ENCODE peak calls at places on chromosomes 12 and 14, in ten cellular contexts. P is AG04450, L is HL-60, X is A549, W is pancreas, V is lower lobe of right lung, M is hepatocyte, S is brain microvascular endothelial cell, A is epithelial cell of proximal tubule, F is HFFc6. G is an unnamed sample.

GRCh38 chr12:5197127-5197526 is 153.4 kb downstream of the KCNA5 start:
- DNase-seq in P (no peak), L (no peak), X (no peak), W (no peak), V (no peak), M (no peak), S (no peak), A (no peak), F (peak), G (no peak)

GRCh38 chr12:28872654-28873268 is 276.3 kb upstream of the FAR2 start:
- DNase-seq in P (peak), L (peak), X (peak), W (peak), V (no peak), M (peak), S (peak), A (peak), F (peak), G (no peak)

GRCh38 chr14:55129086-55129427 is at the start of gene LGALS3:
- DNase-seq in P (no peak), L (no peak), X (peak), W (peak), V (peak), M (peak), S (no peak), A (no peak), F (peak), G (peak)

GRCh38 chr12:110093631-110094311 is 30.4 kb upstream of the IFT81 start:
- DNase-seq in P (no peak), L (no peak), X (no peak), W (no peak), V (no peak), M (no peak), S (no peak), A (no peak), F (no peak), G (no peak)

GRCh38 chr12:91874086-91874865 is 271.4 kb downstream of the BTG1 start:
- DNase-seq in P (no peak), L (no peak), X (no peak), W (no peak), V (no peak), M (no peak), S (no peak), A (no peak), F (no peak), G (no peak)

GRCh38 chr14:52068741-52069616 is at the start of gene NID2:
- DNase-seq in P (peak), L (no peak), X (peak), W (peak), V (peak), M (peak), S (peak), A (no peak), F (peak), G (peak)

GRCh38 chr14:33525626-33526025 is 425.2 kb downstream of the EGLN3 start:
- DNase-seq in P (no peak), L (no peak), X (no peak), W (no peak), V (no peak), M (no peak), S (no peak), A (no peak), F (no peak), G (no peak)

GRCh38 chr12:5665615-5666014 is 233.7 kb downstream of the NTF3 start:
- DNase-seq in P (no peak), L (no peak), X (no peak), W (no peak), V (no peak), M (no peak), S (peak), A (peak), F (peak), G (no peak)

GRCh38 chr12:32051511-32052299 is 54.9 kb upstream of the BICD1 start:
- DNase-seq in P (peak), L (no peak), X (peak), W (no peak), V (no peak), M (peak), S (peak), A (peak), F (peak), G (no peak)

GRCh38 chr12:132276066-132276719 is 53.2 kb downstream of the GALNT9 start:
- DNase-seq in P (no peak), L (no peak), X (no peak), W (no peak), V (peak), M (no peak), S (no peak), A (no peak), F (no peak), G (no peak)

GRCh38 chr12:128729628-128730121 is 94.1 kb downstream of the SLC15A4 start:
- DNase-seq in P (no peak), L (no peak), X (peak), W (no peak), V (no peak), M (peak), S (no peak), A (peak), F (no peak), G (no peak)

GRCh38 chr12:89610366-89610765 is 84.5 kb upstream of the POC1B start:
- DNase-seq in P (no peak), L (no peak), X (no peak), W (no peak), V (no peak), M (no peak), S (no peak), A (no peak), F (no peak), G (no peak)

GRCh38 chr14:95260537-95261440 is 58.9 kb downstream of the CLMN start:
- DNase-seq in P (no peak), L (no peak), X (no peak), W (peak), V (no peak), M (no peak), S (peak), A (no peak), F (no peak), G (no peak)

GRCh38 chr12:25546318-25546717 is 6.8 kb downstream of the LMNTD1 start:
- DNase-seq in P (no peak), L (no peak), X (no peak), W (no peak), V (no peak), M (no peak), S (no peak), A (no peak), F (no peak), G (no peak)

GRCh38 chr14:22668417-22668816 is 24.3 kb upstream of the OR6J1 start:
- DNase-seq in P (no peak), L (no peak), X (peak), W (no peak), V (no peak), M (peak), S (peak), A (no peak), F (peak), G (no peak)

GRCh38 chr12:111436811-111437210 is 31.1 kb downstream of the SH2B3 start:
- DNase-seq in P (no peak), L (no peak), X (no peak), W (no peak), V (no peak), M (no peak), S (no peak), A (no peak), F (no peak), G (no peak)

GRCh38 chr12:43308776-43309175 is 243.2 kb downstream of the ADAMTS20 start:
- DNase-seq in P (no peak), L (no peak), X (no peak), W (no peak), V (no peak), M (no peak), S (no peak), A (no peak), F (no peak), G (no peak)

GRCh38 chr14:105502446-105503295 is 11.6 kb downstream of the TEDC1 start:
- DNase-seq in P (no peak), L (no peak), X (no peak), W (no peak), V (no peak), M (no peak), S (no peak), A (no peak), F (no peak), G (no peak)

GRCh38 chr12:52971701-52972329 is 22.9 kb downstream of the KRT18 start:
- DNase-seq in P (no peak), L (no peak), X (peak), W (no peak), V (no peak), M (peak), S (peak), A (no peak), F (peak), G (no peak)

GRCh38 chr14:93655078-93655750 is 133.1 kb downstream of the PRIMA1 start:
- DNase-seq in P (no peak), L (peak), X (peak), W (no peak), V (no peak), M (peak), S (peak), A (peak), F (peak), G (no peak)
- TF ChIP-seq CTCF in P (peak), L (peak), X (peak), W (no peak), V (peak), M (peak), S (peak), A (peak), F (peak), G (no peak)

DNA sequence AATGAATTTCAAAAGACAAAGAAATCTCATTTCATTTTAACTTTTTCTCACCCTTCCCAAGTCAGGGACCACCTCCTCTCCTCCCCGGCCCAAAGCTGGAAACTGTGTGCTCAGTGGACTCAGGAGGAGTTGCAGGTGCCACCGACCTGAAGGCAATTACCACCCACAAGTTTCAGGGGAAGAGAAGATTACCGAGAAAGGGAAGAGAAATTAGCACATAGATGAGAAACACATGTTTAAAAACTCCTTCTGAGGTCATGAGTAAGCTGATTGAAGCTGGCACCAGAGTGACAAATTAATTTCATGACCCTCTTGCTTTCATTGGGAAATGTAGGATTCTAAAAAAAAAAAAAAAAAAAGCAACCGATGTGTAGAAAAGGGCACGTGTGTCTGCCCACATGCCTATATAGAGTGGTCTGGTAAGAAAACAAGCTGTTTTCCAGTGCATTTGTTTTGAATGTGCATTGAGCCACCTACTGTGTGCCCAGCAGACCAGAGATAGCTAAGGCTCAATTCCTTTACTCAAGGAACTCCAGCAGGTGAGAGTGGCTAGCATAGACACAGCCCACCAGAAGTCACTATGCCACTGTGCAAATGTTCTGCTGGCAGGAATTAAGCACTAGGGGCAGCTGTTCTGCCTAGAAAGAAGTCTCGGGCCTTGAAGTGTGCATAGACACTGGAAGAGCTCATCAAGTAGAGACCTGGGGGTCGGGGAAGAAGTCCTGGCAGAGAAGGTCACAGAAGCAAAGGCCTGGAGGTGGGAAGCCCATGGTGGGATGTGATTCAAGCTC is 30.5 kb downstream of the DPF3 start:
- DNase-seq in P (no peak), L (no peak), X (no peak), W (no peak), V (no peak), M (no peak), S (no peak), A (no peak), F (no peak), G (no peak)
- TF ChIP-seq CTCF in P (no peak), L (no peak), X (no peak), W (no peak), V (no peak), M (no peak), S (peak), A (no peak), F (no peak), G (no peak)

DNA sequence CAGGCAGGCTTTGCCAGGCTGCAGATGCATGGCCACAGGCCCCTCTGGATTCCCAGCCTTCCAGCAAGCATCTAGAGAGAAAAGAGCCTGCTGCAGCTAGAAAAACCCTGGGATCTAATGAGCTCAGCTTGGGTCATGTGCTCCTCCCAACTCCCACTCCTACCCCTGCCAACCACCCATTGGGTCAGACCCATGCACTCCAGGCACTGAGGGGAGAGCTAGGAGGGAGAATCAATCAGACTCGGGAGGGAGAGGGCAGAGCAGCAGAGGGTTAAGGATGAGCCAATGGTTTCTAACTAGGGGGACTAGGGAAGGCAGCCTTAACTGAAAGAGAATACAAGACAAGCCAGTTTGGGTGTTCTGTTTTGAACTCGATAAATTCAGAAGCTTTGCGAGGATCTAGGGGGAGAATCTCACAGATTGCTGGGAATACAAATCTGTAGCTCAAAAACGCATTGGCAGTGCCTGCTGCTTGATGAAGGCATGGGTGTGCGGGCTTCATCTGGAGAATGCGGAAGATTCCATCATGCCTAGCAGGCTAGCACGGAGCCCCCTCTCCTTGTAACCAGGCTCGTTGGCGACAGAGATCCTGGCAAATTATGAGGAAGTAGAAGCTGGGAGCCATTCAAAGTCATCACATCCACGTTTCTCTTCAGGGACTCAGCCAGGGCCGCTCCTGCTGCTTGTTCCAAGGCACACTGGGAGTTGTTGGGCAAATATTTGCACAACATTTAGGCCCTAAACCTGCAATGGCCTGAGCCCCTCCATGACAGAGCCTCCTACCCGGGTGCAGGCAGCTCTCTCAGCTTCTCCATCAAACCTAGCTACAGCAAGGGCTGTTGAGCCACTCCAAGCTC is 56.4 kb downstream of the VCPKMT start:
- DNase-seq in P (no peak), L (no peak), X (no peak), W (no peak), V (no peak), M (no peak), S (no peak), A (no peak), F (no peak), G (no peak)
- TF ChIP-seq CTCF in P (no peak), L (no peak), X (no peak), W (no peak), V (no peak), M (no peak), S (no peak), A (no peak), F (no peak), G (no peak)

GRCh38 chr12:62983594-62983993 is 48.6 kb upstream of the PPM1H start:
- DNase-seq in P (no peak), L (no peak), X (peak), W (no peak), V (no peak), M (no peak), S (no peak), A (no peak), F (no peak), G (no peak)
- TF ChIP-seq CTCF in P (no peak), L (no peak), X (peak), W (no peak), V (no peak), M (peak), S (peak), A (peak), F (peak), G (no peak)

GRCh38 chr14:76846331-76847047 is 20.3 kb downstream of the LRRC74A start:
- DNase-seq in P (no peak), L (no peak), X (no peak), W (no peak), V (no peak), M (no peak), S (no peak), A (no peak), F (no peak), G (no peak)

GRCh38 chr14:76844223-76844622 is 18.0 kb downstream of the LRRC74A start:
- DNase-seq in P (no peak), L (no peak), X (peak), W (peak), V (peak), M (no peak), S (peak), A (no peak), F (no peak), G (no peak)

GRCh38 chr14:76848879-76849278 is 22.7 kb downstream of the LRRC74A start:
- DNase-seq in P (no peak), L (no peak), X (peak), W (no peak), V (no peak), M (no peak), S (no peak), A (no peak), F (no peak), G (no peak)
- TF ChIP-seq CTCF in P (no peak), L (no peak), X (no peak), W (no peak), V (no peak), M (no peak), S (no peak), A (no peak), F (no peak), G (no peak)

GRCh38 chr14:77082356-77082755 is 15.7 kb upstream of the CIPC start:
- DNase-seq in P (no peak), L (no peak), X (no peak), W (no peak), V (no peak), M (no peak), S (no peak), A (no peak), F (no peak), G (no peak)

GRCh38 chr14:77076118-77076631 is 21.9 kb upstream of the CIPC start:
- DNase-seq in P (no peak), L (no peak), X (no peak), W (no peak), V (peak), M (peak), S (no peak), A (no peak), F (no peak), G (no peak)

GRCh38 chr14:77071938-77072388 is 26.1 kb upstream of the CIPC start:
- DNase-seq in P (no peak), L (no peak), X (no peak), W (no peak), V (no peak), M (no peak), S (peak), A (no peak), F (peak), G (no peak)

GRCh38 chr14:77074969-77075368 is 23.1 kb upstream of the CIPC start:
- DNase-seq in P (no peak), L (no peak), X (no peak), W (no peak), V (no peak), M (no peak), S (no peak), A (no peak), F (no peak), G (no peak)

DNA sequence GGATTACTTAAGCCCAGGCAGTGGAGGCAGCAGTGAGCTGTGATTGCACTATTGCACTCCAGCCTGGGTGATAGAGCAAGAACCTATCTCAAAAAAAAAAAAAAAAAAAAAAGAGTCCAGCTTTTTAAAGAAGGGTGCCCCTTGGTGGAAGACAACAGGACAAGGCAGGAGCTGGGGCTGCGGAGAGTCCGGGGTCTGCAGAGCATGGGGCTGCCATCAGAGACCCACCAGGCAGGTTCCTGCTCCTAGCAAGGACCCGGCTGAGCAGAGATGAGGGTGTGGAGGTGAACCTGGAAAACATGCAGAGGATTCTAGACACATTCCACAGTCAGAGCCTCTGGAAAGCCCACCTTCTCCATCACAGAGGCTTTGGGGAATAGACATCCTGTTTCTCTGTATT is 21.0 kb upstream of the CIPC start:
- DNase-seq in P (no peak), L (no peak), X (no peak), W (no peak), V (no peak), M (no peak), S (no peak), A (no peak), F (no peak), G (no peak)
- TF ChIP-seq CTCF in P (no peak), L (no peak), X (no peak), W (no peak), V (no peak), M (no peak), S (no peak), A (no peak), F (no peak), G (no peak)

GRCh38 chr14:100525615-100526014 is 61.6 kb downstream of the BEGAIN start:
- DNase-seq in P (no peak), L (no peak), X (no peak), W (no peak), V (no peak), M (no peak), S (no peak), A (no peak), F (no peak), G (no peak)

GRCh38 chr14:100526057-100526456 is 61.2 kb downstream of the BEGAIN start:
- DNase-seq in P (no peak), L (no peak), X (no peak), W (no peak), V (no peak), M (no peak), S (no peak), A (no peak), F (no peak), G (no peak)

GRCh38 chr14:100524233-100524932 is 62.8 kb downstream of the BEGAIN start:
- DNase-seq in P (no peak), L (no peak), X (no peak), W (no peak), V (no peak), M (peak), S (no peak), A (no peak), F (no peak), G (no peak)

GRCh38 chr14:100523536-100524025 is 63.6 kb downstream of the BEGAIN start:
- DNase-seq in P (no peak), L (no peak), X (no peak), W (no peak), V (no peak), M (no peak), S (no peak), A (no peak), F (no peak), G (no peak)

GRCh38 chr14:100524933-100525243 is 62.3 kb downstream of the BEGAIN start:
- DNase-seq in P (no peak), L (no peak), X (peak), W (peak), V (no peak), M (peak), S (peak), A (no peak), F (no peak), G (no peak)
- TF ChIP-seq CTCF in P (peak), L (peak), X (peak), W (no peak), V (no peak), M (peak), S (peak), A (peak), F (peak), G (no peak)

DNA sequence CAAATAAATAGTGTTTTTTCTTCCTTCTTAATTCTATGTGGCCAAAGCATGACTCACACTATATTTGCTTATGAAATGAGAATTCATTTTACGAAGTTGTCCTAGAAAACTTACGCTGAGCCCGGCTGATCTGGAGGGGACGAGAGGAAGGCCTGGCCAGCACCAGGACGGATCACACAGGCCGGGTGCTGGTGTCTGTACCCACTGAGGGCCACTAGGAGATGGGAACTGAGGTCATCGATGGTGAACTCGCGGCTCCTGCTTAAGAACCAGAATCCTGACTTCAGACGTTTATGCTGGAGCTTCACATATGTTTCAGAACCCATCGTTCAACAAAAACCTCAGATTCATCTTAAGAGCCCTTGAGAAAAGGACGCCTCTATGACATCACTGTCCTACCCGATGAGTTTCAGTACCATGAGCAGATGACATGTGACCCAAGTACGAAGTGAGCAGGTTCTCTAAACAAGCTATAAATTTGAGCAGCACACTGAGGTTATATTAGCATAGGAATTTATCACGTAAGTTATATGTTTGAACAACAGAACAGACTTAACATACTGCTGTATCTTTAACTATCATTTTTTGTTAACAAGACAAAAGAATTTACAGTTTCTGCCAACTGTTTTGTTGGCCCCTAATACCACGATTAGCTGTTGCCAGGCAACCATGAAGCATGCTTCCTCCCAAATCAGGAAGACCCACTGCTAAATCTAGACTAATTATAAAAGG is 111.9 kb downstream of the FOXN3 start:
- DNase-seq in P (peak), L (peak), X (no peak), W (no peak), V (no peak), M (peak), S (peak), A (no peak), F (peak), G (peak)
- TF ChIP-seq CTCF in P (no peak), L (no peak), X (no peak), W (no peak), V (no peak), M (no peak), S (no peak), A (no peak), F (peak), G (no peak)